ENCODE peak calls at places on chromosome 6, in seven cellular contexts. One of them, this sample, is unnamed.

GRCh38 chr6:128204621-128205020 is 303.8 kb upstream of the THEMIS start:
- DNase-seq in HCT116: no peak
- DNase-seq in B cell: no peak
- DNase-seq in stimulated activated CD8-positive, alpha-beta memory T cell treated with anti-CD3 and anti-CD28 coated beads, Interleukin-12 subunit alpha, Interleukin-12 subunit beta, amount 100 ng/mL, for 1 hour: no peak
- DNase-seq in PC-3: no peak
- DNase-seq in activated CD4-positive, alpha-beta T cell treated with anti-CD3 and anti-CD28 coated beads for 36 hours: no peak
- DNase-seq in CD4-positive, alpha-beta T cell: no peak
- DNase-seq in this sample: no peak

GRCh38 chr6:155993248-155993647 is 537.6 kb upstream of the NOX3 start:
- DNase-seq in HCT116: no peak
- DNase-seq in B cell: no peak
- DNase-seq in stimulated activated CD8-positive, alpha-beta memory T cell treated with anti-CD3 and anti-CD28 coated beads, Interleukin-12 subunit alpha, Interleukin-12 subunit beta, amount 100 ng/mL, for 1 hour: no peak
- DNase-seq in PC-3: no peak
- DNase-seq in activated CD4-positive, alpha-beta T cell treated with anti-CD3 and anti-CD28 coated beads for 36 hours: no peak
- DNase-seq in CD4-positive, alpha-beta T cell: no peak
- DNase-seq in this sample: no peak

GRCh38 chr6:72296375-72296774 is 325.5 kb upstream of the KCNQ5 start:
- DNase-seq in HCT116: no peak
- DNase-seq in B cell: no peak
- DNase-seq in stimulated activated CD8-positive, alpha-beta memory T cell treated with anti-CD3 and anti-CD28 coated beads, Interleukin-12 subunit alpha, Interleukin-12 subunit beta, amount 100 ng/mL, for 1 hour: no peak
- DNase-seq in PC-3: no peak
- DNase-seq in activated CD4-positive, alpha-beta T cell treated with anti-CD3 and anti-CD28 coated beads for 36 hours: no peak
- DNase-seq in CD4-positive, alpha-beta T cell: no peak
- DNase-seq in this sample: no peak

GRCh38 chr6:161882196-161882595 is 608.3 kb upstream of the AGPAT4 start:
- DNase-seq in HCT116: no peak
- DNase-seq in B cell: no peak
- DNase-seq in stimulated activated CD8-positive, alpha-beta memory T cell treated with anti-CD3 and anti-CD28 coated beads, Interleukin-12 subunit alpha, Interleukin-12 subunit beta, amount 100 ng/mL, for 1 hour: no peak
- DNase-seq in PC-3: no peak
- DNase-seq in activated CD4-positive, alpha-beta T cell treated with anti-CD3 and anti-CD28 coated beads for 36 hours: no peak
- DNase-seq in CD4-positive, alpha-beta T cell: no peak
- DNase-seq in this sample: no peak

GRCh38 chr6:23568292-23568691 is 557.7 kb upstream of the NRSN1 start:
- DNase-seq in HCT116: no peak
- DNase-seq in B cell: no peak
- DNase-seq in stimulated activated CD8-positive, alpha-beta memory T cell treated with anti-CD3 and anti-CD28 coated beads, Interleukin-12 subunit alpha, Interleukin-12 subunit beta, amount 100 ng/mL, for 1 hour: no peak
- DNase-seq in PC-3: no peak
- DNase-seq in activated CD4-positive, alpha-beta T cell treated with anti-CD3 and anti-CD28 coated beads for 36 hours: no peak
- DNase-seq in CD4-positive, alpha-beta T cell: no peak
- DNase-seq in this sample: no peak

GRCh38 chr6:54097753-54098152 is 13.5 kb upstream of the MLIP start:
- DNase-seq in HCT116: no peak
- DNase-seq in B cell: no peak
- DNase-seq in stimulated activated CD8-positive, alpha-beta memory T cell treated with anti-CD3 and anti-CD28 coated beads, Interleukin-12 subunit alpha, Interleukin-12 subunit beta, amount 100 ng/mL, for 1 hour: no peak
- DNase-seq in PC-3: no peak
- DNase-seq in activated CD4-positive, alpha-beta T cell treated with anti-CD3 and anti-CD28 coated beads for 36 hours: no peak
- DNase-seq in CD4-positive, alpha-beta T cell: no peak
- DNase-seq in this sample: no peak

GRCh38 chr6:33590531-33591198 is 10.6 kb upstream of the BAK1 start:
- DNase-seq in HCT116: no peak
- DNase-seq in B cell: peak; percentile 64
- DNase-seq in stimulated activated CD8-positive, alpha-beta memory T cell treated with anti-CD3 and anti-CD28 coated beads, Interleukin-12 subunit alpha, Interleukin-12 subunit beta, amount 100 ng/mL, for 1 hour: no peak
- DNase-seq in PC-3: peak; percentile 38
- DNase-seq in activated CD4-positive, alpha-beta T cell treated with anti-CD3 and anti-CD28 coated beads for 36 hours: no peak
- DNase-seq in CD4-positive, alpha-beta T cell: no peak
- DNase-seq in this sample: peak; percentile 67

GRCh38 chr6:43930440-43931154 is 160.6 kb downstream of the VEGFA start:
- DNase-seq in HCT116: no peak
- DNase-seq in B cell: no peak
- DNase-seq in stimulated activated CD8-positive, alpha-beta memory T cell treated with anti-CD3 and anti-CD28 coated beads, Interleukin-12 subunit alpha, Interleukin-12 subunit beta, amount 100 ng/mL, for 1 hour: no peak
- DNase-seq in PC-3: no peak
- DNase-seq in activated CD4-positive, alpha-beta T cell treated with anti-CD3 and anti-CD28 coated beads for 36 hours: no peak
- DNase-seq in CD4-positive, alpha-beta T cell: no peak
- DNase-seq in this sample: no peak

GRCh38 chr6:46370622-46371021 is 120.6 kb downstream of the RCAN2 start:
- DNase-seq in HCT116: no peak
- DNase-seq in B cell: no peak
- DNase-seq in stimulated activated CD8-positive, alpha-beta memory T cell treated with anti-CD3 and anti-CD28 coated beads, Interleukin-12 subunit alpha, Interleukin-12 subunit beta, amount 100 ng/mL, for 1 hour: no peak
- DNase-seq in PC-3: peak; percentile 11
- DNase-seq in activated CD4-positive, alpha-beta T cell treated with anti-CD3 and anti-CD28 coated beads for 36 hours: no peak
- DNase-seq in CD4-positive, alpha-beta T cell: no peak
- DNase-seq in this sample: no peak

GRCh38 chr6:131053546-131054240 is 9.4 kb downstream of the EPB41L2 start:
- DNase-seq in HCT116: no peak
- DNase-seq in B cell: no peak
- DNase-seq in stimulated activated CD8-positive, alpha-beta memory T cell treated with anti-CD3 and anti-CD28 coated beads, Interleukin-12 subunit alpha, Interleukin-12 subunit beta, amount 100 ng/mL, for 1 hour: no peak
- DNase-seq in PC-3: peak; percentile 95
- DNase-seq in activated CD4-positive, alpha-beta T cell treated with anti-CD3 and anti-CD28 coated beads for 36 hours: no peak
- DNase-seq in CD4-positive, alpha-beta T cell: no peak
- DNase-seq in this sample: no peak

GRCh38 chr6:77019081-77019480 is 444.2 kb downstream of the HTR1B start:
- DNase-seq in HCT116: no peak
- DNase-seq in B cell: no peak
- DNase-seq in stimulated activated CD8-positive, alpha-beta memory T cell treated with anti-CD3 and anti-CD28 coated beads, Interleukin-12 subunit alpha, Interleukin-12 subunit beta, amount 100 ng/mL, for 1 hour: no peak
- DNase-seq in PC-3: no peak
- DNase-seq in activated CD4-positive, alpha-beta T cell treated with anti-CD3 and anti-CD28 coated beads for 36 hours: no peak
- DNase-seq in CD4-positive, alpha-beta T cell: no peak
- DNase-seq in this sample: no peak

GRCh38 chr6:144150673-144151009 is 324 bp downstream of the STX11 start:
- DNase-seq in HCT116: peak; percentile 41
- DNase-seq in B cell: peak; percentile 48
- DNase-seq in stimulated activated CD8-positive, alpha-beta memory T cell treated with anti-CD3 and anti-CD28 coated beads, Interleukin-12 subunit alpha, Interleukin-12 subunit beta, amount 100 ng/mL, for 1 hour: peak; percentile 20
- DNase-seq in PC-3: peak; percentile 13
- DNase-seq in activated CD4-positive, alpha-beta T cell treated with anti-CD3 and anti-CD28 coated beads for 36 hours: peak; percentile 65
- DNase-seq in CD4-positive, alpha-beta T cell: peak; percentile 30
- DNase-seq in this sample: peak; percentile 33

GRCh38 chr6:8108031-8108660 is 5.8 kb upstream of the EEF1E1 start:
- DNase-seq in HCT116: peak; percentile 27
- DNase-seq in B cell: no peak
- DNase-seq in stimulated activated CD8-positive, alpha-beta memory T cell treated with anti-CD3 and anti-CD28 coated beads, Interleukin-12 subunit alpha, Interleukin-12 subunit beta, amount 100 ng/mL, for 1 hour: no peak
- DNase-seq in PC-3: peak; percentile 94
- DNase-seq in activated CD4-positive, alpha-beta T cell treated with anti-CD3 and anti-CD28 coated beads for 36 hours: no peak
- DNase-seq in CD4-positive, alpha-beta T cell: no peak
- DNase-seq in this sample: peak; percentile 83

GRCh38 chr6:90217621-90218496 is 78.8 kb downstream of the BACH2 start:
- DNase-seq in HCT116: no peak
- DNase-seq in B cell: no peak
- DNase-seq in stimulated activated CD8-positive, alpha-beta memory T cell treated with anti-CD3 and anti-CD28 coated beads, Interleukin-12 subunit alpha, Interleukin-12 subunit beta, amount 100 ng/mL, for 1 hour: no peak
- DNase-seq in PC-3: no peak
- DNase-seq in activated CD4-positive, alpha-beta T cell treated with anti-CD3 and anti-CD28 coated beads for 36 hours: peak; percentile 62
- DNase-seq in CD4-positive, alpha-beta T cell: no peak
- DNase-seq in this sample: no peak

GRCh38 chr6:48670546-48670945 is 559.5 kb upstream of the PTCHD4 start:
- DNase-seq in HCT116: no peak
- DNase-seq in B cell: no peak
- DNase-seq in stimulated activated CD8-positive, alpha-beta memory T cell treated with anti-CD3 and anti-CD28 coated beads, Interleukin-12 subunit alpha, Interleukin-12 subunit beta, amount 100 ng/mL, for 1 hour: no peak
- DNase-seq in PC-3: peak; percentile 14
- DNase-seq in activated CD4-positive, alpha-beta T cell treated with anti-CD3 and anti-CD28 coated beads for 36 hours: no peak
- DNase-seq in CD4-positive, alpha-beta T cell: no peak
- DNase-seq in this sample: no peak

GRCh38 chr6:16057411-16057810 is 71.5 kb upstream of the MYLIP start:
- DNase-seq in HCT116: no peak
- DNase-seq in B cell: no peak
- DNase-seq in stimulated activated CD8-positive, alpha-beta memory T cell treated with anti-CD3 and anti-CD28 coated beads, Interleukin-12 subunit alpha, Interleukin-12 subunit beta, amount 100 ng/mL, for 1 hour: no peak
- DNase-seq in PC-3: peak; percentile 46
- DNase-seq in activated CD4-positive, alpha-beta T cell treated with anti-CD3 and anti-CD28 coated beads for 36 hours: no peak
- DNase-seq in CD4-positive, alpha-beta T cell: no peak
- DNase-seq in this sample: no peak

GRCh38 chr6:75936682-75937081 is 135.8 kb downstream of the IMPG1 start:
- DNase-seq in HCT116: no peak
- DNase-seq in B cell: no peak
- DNase-seq in stimulated activated CD8-positive, alpha-beta memory T cell treated with anti-CD3 and anti-CD28 coated beads, Interleukin-12 subunit alpha, Interleukin-12 subunit beta, amount 100 ng/mL, for 1 hour: no peak
- DNase-seq in PC-3: no peak
- DNase-seq in activated CD4-positive, alpha-beta T cell treated with anti-CD3 and anti-CD28 coated beads for 36 hours: no peak
- DNase-seq in CD4-positive, alpha-beta T cell: no peak
- DNase-seq in this sample: no peak

GRCh38 chr6:115539531-115539930 is 521.2 kb downstream of the FRK start:
- DNase-seq in HCT116: no peak
- DNase-seq in B cell: no peak
- DNase-seq in stimulated activated CD8-positive, alpha-beta memory T cell treated with anti-CD3 and anti-CD28 coated beads, Interleukin-12 subunit alpha, Interleukin-12 subunit beta, amount 100 ng/mL, for 1 hour: no peak
- DNase-seq in PC-3: no peak
- DNase-seq in activated CD4-positive, alpha-beta T cell treated with anti-CD3 and anti-CD28 coated beads for 36 hours: no peak
- DNase-seq in CD4-positive, alpha-beta T cell: no peak
- DNase-seq in this sample: no peak

GRCh38 chr6:101597711-101598110 is 204.2 kb downstream of the GRIK2 start:
- DNase-seq in HCT116: peak; percentile 19
- DNase-seq in B cell: no peak
- DNase-seq in stimulated activated CD8-positive, alpha-beta memory T cell treated with anti-CD3 and anti-CD28 coated beads, Interleukin-12 subunit alpha, Interleukin-12 subunit beta, amount 100 ng/mL, for 1 hour: no peak
- DNase-seq in PC-3: no peak
- DNase-seq in activated CD4-positive, alpha-beta T cell treated with anti-CD3 and anti-CD28 coated beads for 36 hours: no peak
- DNase-seq in CD4-positive, alpha-beta T cell: no peak
- DNase-seq in this sample: peak; percentile 83

GRCh38 chr6:436308-437041 is 44.9 kb downstream of the IRF4 start:
- DNase-seq in HCT116: peak; percentile 40
- DNase-seq in B cell: no peak
- DNase-seq in stimulated activated CD8-positive, alpha-beta memory T cell treated with anti-CD3 and anti-CD28 coated beads, Interleukin-12 subunit alpha, Interleukin-12 subunit beta, amount 100 ng/mL, for 1 hour: no peak
- DNase-seq in PC-3: peak; percentile 79
- DNase-seq in activated CD4-positive, alpha-beta T cell treated with anti-CD3 and anti-CD28 coated beads for 36 hours: no peak
- DNase-seq in CD4-positive, alpha-beta T cell: no peak
- DNase-seq in this sample: peak; percentile 86